ENCODE peak calls at places on chromosomes 13 and 19, in seven cellular contexts. U, Y, N, Q, V, C and Z are unnamed samples.

GRCh38 chr19:6987850-6988249 is 33.4 kb downstream of the MBD3L2B start:
- DNase-seq in U (no peak), Y (no peak), N (no peak), Q (no peak), V (no peak), C (no peak), Z (no peak)

GRCh38 chr19:51799311-51799997 is 4.5 kb downstream of the FPR3 start:
- DNase-seq in U (peak; percentile 100), Y (peak; percentile 89), N (peak; percentile 95), Q (peak; percentile 49), V (no peak), C (peak; percentile 71), Z (peak; percentile 58)

GRCh38 chr13:100584901-100585300 is 3.7 kb downstream of the GGACT start:
- DNase-seq in U (no peak), Y (no peak), N (peak; percentile 84), Q (no peak), V (no peak), C (no peak), Z (no peak)

GRCh38 chr13:82436099-82436585 is 1446.1 kb downstream of the SLITRK1 start:
- DNase-seq in U (no peak), Y (no peak), N (no peak), Q (no peak), V (no peak), C (no peak), Z (no peak)

GRCh38 chr19:53101518-53101917 is 1.7 kb downstream of the ZNF160 start:
- DNase-seq in U (no peak), Y (no peak), N (no peak), Q (no peak), V (no peak), C (no peak), Z (no peak)

GRCh38 chr19:17431417-17431816 is 11.6 kb downstream of the MVB12A start:
- DNase-seq in U (no peak), Y (no peak), N (no peak), Q (no peak), V (no peak), C (no peak), Z (no peak)

GRCh38 chr19:28941833-28942232 is 271.1 kb downstream of the UQCRFS1 start:
- DNase-seq in U (peak; percentile 20), Y (no peak), N (no peak), Q (no peak), V (no peak), C (no peak), Z (no peak)

GRCh38 chr19:39915101-39915847 is 19.2 kb downstream of the FCGBP start:
- DNase-seq in U (no peak), Y (no peak), N (no peak), Q (no peak), V (no peak), C (no peak), Z (no peak)

GRCh38 chr13:37486171-37486661 is 112.4 kb downstream of the POSTN start:
- DNase-seq in U (peak; percentile 29), Y (no peak), N (peak; percentile 47), Q (no peak), V (no peak), C (no peak), Z (no peak)

GRCh38 chr19:2391118-2391725 is 31.2 kb downstream of the TMPRSS9 start:
- DNase-seq in U (peak; percentile 82), Y (no peak), N (peak; percentile 52), Q (no peak), V (no peak), C (no peak), Z (no peak)

GRCh38 chr13:98478134-98479129 is 98.5 kb downstream of the STK24 start:
- DNase-seq in U (no peak), Y (no peak), N (peak; percentile 84), Q (no peak), V (no peak), C (no peak), Z (no peak)

GRCh38 chr19:6714749-6715555 is 5.5 kb downstream of the C3 start:
- DNase-seq in U (no peak), Y (no peak), N (no peak), Q (no peak), V (no peak), C (no peak), Z (no peak)

GRCh38 chr19:7857727-7858701 is 16.2 kb downstream of the PRR36 start:
- DNase-seq in U (no peak), Y (no peak), N (no peak), Q (no peak), V (peak; percentile 48), C (no peak), Z (no peak)

GRCh38 chr19:291561-292280 is 518 bp upstream of the PLPP2 start:
- DNase-seq in U (no peak), Y (no peak), N (no peak), Q (peak; percentile 28), V (no peak), C (no peak), Z (no peak)

GRCh38 chr19:12872941-12873890 is 8.0 kb downstream of the DNASE2 start:
- DNase-seq in U (peak; percentile 75), Y (no peak), N (no peak), Q (peak; percentile 70), V (no peak), C (no peak), Z (peak; percentile 34)

GRCh38 chr13:49240017-49240416 is 7.7 kb upstream of the CDADC1 start:
- DNase-seq in U (peak; percentile 51), Y (no peak), N (peak; percentile 23), Q (no peak), V (no peak), C (no peak), Z (no peak)
- TF ChIP-seq CTCF in U (peak; percentile 70), Y (peak; percentile 32), N (peak; percentile 62), Q (peak; percentile 49), V (peak; percentile 49), C (no peak), Z (no peak)

GRCh38 chr13:50991624-50992610 is 82.3 kb downstream of the RNASEH2B start:
- DNase-seq in U (no peak), Y (no peak), N (no peak), Q (no peak), V (no peak), C (no peak), Z (no peak)
- TF ChIP-seq CTCF in U (no peak), Y (no peak), N (no peak), Q (no peak), V (no peak), C (no peak), Z (no peak)

GRCh38 chr19:22140356-22140755 is 56.4 kb downstream of the ZNF676 start:
- DNase-seq in U (no peak), Y (no peak), N (no peak), Q (no peak), V (no peak), C (no peak), Z (no peak)
- TF ChIP-seq CTCF in U (no peak), Y (no peak), N (no peak), Q (no peak), V (no peak), C (no peak), Z (no peak)

GRCh38 chr13:27371932-27372331 is 52.5 kb upstream of the GTF3A start:
- DNase-seq in U (no peak), Y (no peak), N (no peak), Q (no peak), V (no peak), C (no peak), Z (no peak)
- TF ChIP-seq CTCF in U (no peak), Y (no peak), N (no peak), Q (no peak), V (no peak), C (no peak), Z (no peak)

GRCh38 chr13:49436890-49437289 is 7.0 kb downstream of the CAB39L start:
- DNase-seq in U (peak; percentile 70), Y (peak; percentile 25), N (peak; percentile 24), Q (no peak), V (no peak), C (no peak), Z (no peak)
- TF ChIP-seq CTCF in U (no peak), Y (peak; percentile 31), N (peak; percentile 14), Q (peak; percentile 51), V (peak; percentile 58), C (no peak), Z (no peak)

GRCh38 chr19:49812997-49813861 is at the start of gene FUZ:
- DNase-seq in U (peak; percentile 100), Y (peak; percentile 98), N (peak; percentile 98), Q (peak; percentile 94), V (peak; percentile 86), C (peak; percentile 91), Z (peak; percentile 82)
- TF ChIP-seq CTCF in U (peak; percentile 25), Y (peak; percentile 49), N (no peak), Q (no peak), V (peak; percentile 43), C (no peak), Z (no peak)

DNA sequence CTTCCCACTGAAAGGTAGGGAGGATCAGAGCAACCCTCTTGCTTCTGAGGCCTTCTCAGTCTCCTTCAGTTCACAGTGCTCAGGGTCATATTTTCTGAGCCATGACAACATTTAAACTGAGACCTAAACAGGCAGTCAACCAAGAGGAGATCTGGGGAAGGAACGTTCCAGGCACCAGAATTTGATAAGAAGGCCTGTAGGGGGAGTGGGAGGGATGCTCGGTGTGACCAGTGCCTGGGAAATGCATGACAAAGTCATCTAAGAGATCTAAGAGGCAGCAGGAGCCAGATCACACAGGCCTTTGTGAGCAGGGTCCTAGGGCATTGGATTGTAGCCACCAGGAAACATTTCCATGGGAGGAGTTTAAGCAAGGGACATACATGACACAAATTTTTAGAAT is 71.6 kb downstream of the SHISA2 start:
- DNase-seq in U (peak; percentile 8), Y (no peak), N (no peak), Q (no peak), V (no peak), C (no peak), Z (no peak)
- TF ChIP-seq CTCF in U (peak; percentile 27), Y (peak; percentile 43), N (peak; percentile 23), Q (no peak), V (peak; percentile 51), C (peak; percentile 8), Z (no peak)

GRCh38 chr13:51246411-51247298 is 24.5 kb downstream of the FAM124A start:
- DNase-seq in U (no peak), Y (peak; percentile 69), N (no peak), Q (no peak), V (no peak), C (no peak), Z (no peak)
- TF ChIP-seq CTCF in U (no peak), Y (no peak), N (no peak), Q (no peak), V (no peak), C (no peak), Z (no peak)

DNA sequence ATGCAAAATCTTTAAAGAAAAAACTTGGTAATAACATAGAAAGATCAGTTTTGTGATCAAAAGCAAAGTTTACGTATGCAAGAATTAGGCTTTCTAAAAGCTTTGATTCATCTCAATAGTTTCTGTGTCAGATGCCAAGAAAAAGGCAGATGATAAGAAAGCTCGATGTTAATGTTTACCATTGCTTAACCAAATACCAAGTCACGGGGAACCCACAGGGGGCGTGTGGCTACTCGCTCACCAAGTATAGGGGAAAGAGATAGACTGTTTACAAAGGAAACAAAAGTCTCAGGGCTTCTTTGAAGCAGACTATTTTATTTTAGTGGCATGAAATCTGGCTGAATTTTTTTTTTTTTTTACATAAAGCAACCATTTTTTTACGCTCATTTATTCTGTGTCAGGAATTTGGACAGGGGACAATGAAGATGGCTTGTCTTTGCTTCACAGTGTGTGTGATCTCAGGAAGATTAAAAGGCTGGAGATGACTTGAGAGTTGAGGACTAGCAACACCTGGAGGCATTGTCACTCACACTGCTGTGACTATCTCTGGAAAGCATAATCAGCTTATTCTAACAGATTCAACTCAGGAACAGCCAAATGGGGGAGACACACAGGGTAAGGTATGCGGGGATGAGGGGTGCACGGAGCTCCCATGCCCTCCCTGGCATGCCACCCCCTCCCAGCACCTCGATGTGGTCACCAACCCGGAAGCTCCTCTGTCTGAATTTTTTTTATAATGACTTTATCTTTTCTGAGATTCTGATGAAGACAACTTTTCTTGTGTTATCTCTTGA is 24.9 kb downstream of the RCBTB1 start:
- DNase-seq in U (peak; percentile 31), Y (no peak), N (no peak), Q (no peak), V (no peak), C (no peak), Z (no peak)
- TF ChIP-seq CTCF in U (peak; percentile 24), Y (peak; percentile 24), N (no peak), Q (no peak), V (no peak), C (peak; percentile 24), Z (no peak)